ENCODE peak calls at places on chromosomes 7 and 10, in four cellular contexts. One of them, this sample, is unnamed.

GRCh38 chr7:157703534-157704195 is 366.9 kb downstream of the DNAJB6 start:
- DNase-seq in NCI-H460: no peak
- DNase-seq in brain microvascular endothelial cell: no peak
- DNase-seq in cerebellar cortex: no peak
- DNase-seq in this sample: no peak

GRCh38 chr10:103748020-103748419 is 107.4 kb downstream of the SH3PXD2A start:
- DNase-seq in NCI-H460: no peak
- DNase-seq in brain microvascular endothelial cell: no peak
- DNase-seq in cerebellar cortex: no peak
- DNase-seq in this sample: no peak

GRCh38 chr10:52443419-52444388 is 129.6 kb downstream of the DKK1 start:
- DNase-seq in NCI-H460: no peak
- DNase-seq in brain microvascular endothelial cell: peak
- DNase-seq in cerebellar cortex: no peak
- DNase-seq in this sample: peak

GRCh38 chr10:53664620-53665019 is 892.0 kb upstream of the MBL2 start:
- DNase-seq in NCI-H460: peak
- DNase-seq in brain microvascular endothelial cell: no peak
- DNase-seq in cerebellar cortex: peak
- DNase-seq in this sample: no peak

GRCh38 chr7:39810710-39811109 is 139.3 kb upstream of the CDK13 start:
- DNase-seq in NCI-H460: no peak
- DNase-seq in brain microvascular endothelial cell: no peak
- DNase-seq in cerebellar cortex: no peak
- DNase-seq in this sample: no peak

GRCh38 chr7:138970446-138970845 is 10.7 kb downstream of the KIAA1549 start:
- DNase-seq in NCI-H460: no peak
- DNase-seq in brain microvascular endothelial cell: no peak
- DNase-seq in cerebellar cortex: no peak
- DNase-seq in this sample: no peak

GRCh38 chr10:131046194-131046593 is 265.3 kb downstream of the TCERG1L start:
- DNase-seq in NCI-H460: no peak
- DNase-seq in brain microvascular endothelial cell: no peak
- DNase-seq in cerebellar cortex: no peak
- DNase-seq in this sample: no peak

GRCh38 chr10:74096777-74097176 is 53.9 kb downstream of the AP3M1 start:
- DNase-seq in NCI-H460: no peak
- DNase-seq in brain microvascular endothelial cell: no peak
- DNase-seq in cerebellar cortex: no peak
- DNase-seq in this sample: no peak

GRCh38 chr7:151692721-151693120 is 173.0 kb upstream of the RHEB start:
- DNase-seq in NCI-H460: no peak
- DNase-seq in brain microvascular endothelial cell: no peak
- DNase-seq in cerebellar cortex: no peak
- DNase-seq in this sample: no peak